ENCODE peak calls at places on chromosomes 1 and 21, in four cellular contexts. One of them, this sample, is unnamed.

GRCh38 chr1:116433283-116434257 is 60.5 kb downstream of the ATP1A1 start:
- DNase-seq in K562: peak
- DNase-seq in HepG2: peak
- DNase-seq in GM12878: no peak
- DNase-seq in this sample: no peak

GRCh38 chr1:42146916-42147320 is 6.3 kb upstream of the GUCA2B start:
- DNase-seq in K562: peak
- DNase-seq in HepG2: peak
- DNase-seq in GM12878: no peak
- DNase-seq in this sample: peak

GRCh38 chr1:55146781-55147180 is 68.4 kb downstream of the USP24 start:
- DNase-seq in K562: peak
- DNase-seq in HepG2: no peak
- DNase-seq in GM12878: no peak
- DNase-seq in this sample: no peak

GRCh38 chr1:115136706-115137105 is 47.4 kb upstream of the TSPAN2 start:
- DNase-seq in K562: no peak
- DNase-seq in HepG2: no peak
- DNase-seq in GM12878: no peak
- DNase-seq in this sample: no peak

GRCh38 chr1:211648336-211648735 is 27.1 kb downstream of the NEK2 start:
- DNase-seq in K562: peak
- DNase-seq in HepG2: peak
- DNase-seq in GM12878: no peak
- DNase-seq in this sample: no peak

GRCh38 chr1:235075121-235075954 is 53.3 kb downstream of the TOMM20 start:
- DNase-seq in K562: no peak
- DNase-seq in HepG2: peak
- DNase-seq in GM12878: peak
- DNase-seq in this sample: no peak

GRCh38 chr1:227234998-227235405 is 83.3 kb downstream of the CDC42BPA start:
- DNase-seq in K562: peak
- DNase-seq in HepG2: peak
- DNase-seq in GM12878: no peak
- DNase-seq in this sample: peak

GRCh38 chr1:77831566-77831965 is 52.1 kb downstream of the MIGA1 start:
- DNase-seq in K562: no peak
- DNase-seq in HepG2: no peak
- DNase-seq in GM12878: no peak
- DNase-seq in this sample: no peak

GRCh38 chr1:6462412-6463119 is 3.4 kb downstream of the TNFRSF25 start:
- DNase-seq in K562: no peak
- DNase-seq in HepG2: no peak
- DNase-seq in GM12878: no peak
- DNase-seq in this sample: no peak

GRCh38 chr1:226440512-226440911 is 32.6 kb upstream of the PARP1 start:
- DNase-seq in K562: no peak
- DNase-seq in HepG2: no peak
- DNase-seq in GM12878: no peak
- DNase-seq in this sample: no peak

GRCh38 chr1:85317580-85317979 is 41.1 kb upstream of the BCL10 start:
- DNase-seq in K562: no peak
- DNase-seq in HepG2: no peak
- DNase-seq in GM12878: no peak
- DNase-seq in this sample: no peak

DNA sequence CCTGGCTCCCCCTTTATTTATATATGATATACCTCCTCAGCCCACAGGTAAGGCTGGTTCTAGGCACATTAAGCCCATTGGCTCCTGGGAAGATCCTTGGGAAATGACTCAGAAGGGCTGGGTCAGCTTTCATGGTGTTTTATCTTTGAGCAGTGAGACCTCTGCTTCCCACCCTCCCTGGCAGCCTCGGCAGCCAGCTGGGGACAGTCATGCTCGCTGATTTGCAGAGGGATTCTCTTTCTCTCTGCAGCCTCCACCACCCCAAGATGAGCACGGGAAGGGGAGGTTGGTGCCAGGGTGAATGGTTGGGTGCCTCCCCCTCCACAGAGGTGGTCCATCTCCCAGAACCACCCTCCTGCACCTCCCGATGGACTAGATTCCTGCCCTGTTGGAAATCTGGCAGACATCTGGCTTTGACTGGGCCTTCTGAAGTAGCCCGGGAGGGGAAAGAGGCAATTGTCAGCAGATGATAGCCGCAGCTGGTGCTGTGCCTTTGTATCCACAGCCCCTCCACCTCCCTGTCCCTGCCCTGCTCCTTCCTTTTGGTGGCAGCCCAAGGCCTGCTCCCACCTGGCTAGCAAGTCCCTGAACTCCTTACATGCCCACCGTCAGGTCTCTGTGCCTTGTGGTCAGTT is 24.7 kb downstream of the IER5 start:
- DNase-seq in K562: peak
- DNase-seq in HepG2: peak
- DNase-seq in GM12878: no peak
- DNase-seq in this sample: no peak
- TF ChIP-seq FOXK2 in K562: no peak
- TF ChIP-seq FOXK2 in HepG2: no peak
- TF ChIP-seq FOXK2 in GM12878: no peak
- TF ChIP-seq FOXK2 in this sample: no peak

GRCh38 chr1:32181563-32181962 is 2.1 kb downstream of the TXLNA start:
- DNase-seq in K562: no peak
- DNase-seq in HepG2: no peak
- DNase-seq in GM12878: no peak
- DNase-seq in this sample: no peak

GRCh38 chr1:32181065-32181464 is 1.6 kb downstream of the TXLNA start:
- DNase-seq in K562: no peak
- DNase-seq in HepG2: no peak
- DNase-seq in GM12878: no peak
- DNase-seq in this sample: no peak

GRCh38 chr1:32179193-32179442 is 357 bp upstream of the TXLNA start:
- DNase-seq in K562: no peak
- DNase-seq in HepG2: no peak
- DNase-seq in GM12878: no peak
- DNase-seq in this sample: no peak

GRCh38 chr1:32179443-32180185 is at the start of gene TXLNA:
- DNase-seq in K562: peak
- DNase-seq in HepG2: peak
- DNase-seq in GM12878: peak
- DNase-seq in this sample: peak

GRCh38 chr1:32180186-32181060 is 948 bp downstream of the TXLNA start:
- DNase-seq in K562: peak
- DNase-seq in HepG2: peak
- DNase-seq in GM12878: no peak
- DNase-seq in this sample: peak
- TF ChIP-seq FOXM1 in K562: no peak
- TF ChIP-seq FOXM1 in HepG2: no peak
- TF ChIP-seq FOXM1 in GM12878: no peak
- TF ChIP-seq FOXM1 in this sample: no peak

GRCh38 chr1:45802343-45803298 is 791 bp upstream of the MAST2 start:
- DNase-seq in K562: peak
- DNase-seq in HepG2: peak
- DNase-seq in GM12878: no peak
- DNase-seq in this sample: peak
- TF ChIP-seq FOXK2 in K562: peak
- TF ChIP-seq FOXK2 in HepG2: no peak
- TF ChIP-seq FOXK2 in GM12878: no peak
- TF ChIP-seq FOXK2 in this sample: no peak

DNA sequence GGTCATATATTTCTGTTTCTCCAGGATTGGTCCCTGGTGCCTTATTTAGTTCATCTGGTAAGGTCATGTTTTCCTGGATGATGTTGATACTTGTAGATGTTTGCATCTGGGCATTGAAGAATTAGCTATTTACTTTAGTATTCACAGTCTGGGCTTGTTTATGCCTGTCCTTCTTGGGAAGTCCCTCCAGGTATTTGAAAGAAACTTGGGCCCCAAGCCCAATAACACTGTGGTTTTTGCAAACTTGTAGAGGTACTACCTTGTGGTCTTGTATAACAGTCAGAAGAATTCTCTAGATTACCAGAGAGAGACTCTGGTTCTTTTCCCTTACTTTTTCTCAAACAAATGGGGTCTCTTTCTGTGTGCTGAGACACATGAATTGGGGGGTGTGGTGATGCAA is 251.4 kb upstream of the B3GALT2 start:
- DNase-seq in K562: no peak
- DNase-seq in HepG2: no peak
- DNase-seq in GM12878: peak
- DNase-seq in this sample: no peak
- TF ChIP-seq FOXM1 in K562: no peak
- TF ChIP-seq FOXM1 in HepG2: no peak
- TF ChIP-seq FOXM1 in GM12878: no peak
- TF ChIP-seq FOXM1 in this sample: no peak

DNA sequence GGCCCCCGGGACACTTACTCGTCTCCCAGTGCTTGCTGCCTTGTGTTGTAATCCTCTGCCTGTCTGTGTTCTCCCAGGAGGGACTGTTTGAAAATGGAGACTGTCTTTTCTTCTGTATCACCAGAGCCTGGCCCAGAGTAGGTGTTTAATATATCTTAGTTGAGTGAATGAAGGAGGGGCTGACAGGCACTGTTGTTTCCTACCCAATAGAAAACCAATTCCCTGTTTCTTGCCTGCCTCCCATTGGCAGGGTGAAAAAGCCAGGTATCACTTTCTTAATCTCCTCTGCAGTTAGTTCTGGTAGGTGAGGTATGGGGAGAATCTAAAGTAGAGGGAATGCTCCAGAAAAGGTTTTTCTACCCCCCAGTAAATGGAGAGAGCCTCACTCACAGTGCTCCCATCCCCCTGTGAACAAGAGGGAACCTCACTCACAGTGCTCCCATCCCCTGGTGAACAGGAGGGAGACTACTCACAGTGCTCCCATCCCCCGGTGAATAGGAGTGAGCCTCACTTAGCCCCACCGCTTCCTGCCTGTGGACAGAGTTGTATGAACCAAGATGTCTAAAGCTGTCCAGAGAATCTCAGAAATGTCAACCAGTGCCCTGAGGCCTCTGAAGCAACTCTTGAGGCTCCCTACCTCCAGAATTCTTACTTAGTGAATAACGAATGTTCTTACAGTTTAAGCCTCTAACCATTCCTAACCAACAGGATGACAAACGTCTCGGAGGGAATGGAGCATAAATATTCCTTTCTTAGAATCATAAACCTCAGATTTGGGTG is at the start of gene GJA5:
- DNase-seq in K562: no peak
- DNase-seq in HepG2: no peak
- DNase-seq in GM12878: no peak
- DNase-seq in this sample: no peak
- TF ChIP-seq FOXK2 in K562: no peak
- TF ChIP-seq FOXK2 in HepG2: no peak
- TF ChIP-seq FOXK2 in GM12878: no peak
- TF ChIP-seq FOXK2 in this sample: no peak

DNA sequence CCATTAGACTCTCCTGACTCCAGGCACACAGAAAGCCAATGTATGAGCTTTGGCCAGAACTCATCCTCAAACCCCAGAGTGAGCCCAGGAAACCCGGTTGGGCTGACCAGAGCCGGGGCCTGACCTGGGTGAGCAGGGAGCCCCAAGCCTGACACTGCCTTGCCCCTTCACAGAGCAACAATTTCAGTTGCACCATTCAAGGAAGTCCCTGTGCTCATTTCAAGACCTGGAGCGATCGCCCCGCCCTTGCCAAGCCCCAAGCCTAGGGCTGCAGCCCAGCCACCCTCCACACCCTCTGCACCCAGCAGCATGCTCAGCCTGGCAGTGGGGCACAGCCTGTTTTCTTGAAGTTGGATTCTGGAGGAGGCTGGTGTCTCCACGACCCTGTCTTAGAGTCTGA is 2.3 kb downstream of the NBL1 start:
- DNase-seq in K562: no peak
- DNase-seq in HepG2: no peak
- DNase-seq in GM12878: no peak
- DNase-seq in this sample: no peak
- TF ChIP-seq FOXM1 in K562: no peak
- TF ChIP-seq FOXM1 in HepG2: no peak
- TF ChIP-seq FOXM1 in GM12878: no peak
- TF ChIP-seq FOXM1 in this sample: no peak

DNA sequence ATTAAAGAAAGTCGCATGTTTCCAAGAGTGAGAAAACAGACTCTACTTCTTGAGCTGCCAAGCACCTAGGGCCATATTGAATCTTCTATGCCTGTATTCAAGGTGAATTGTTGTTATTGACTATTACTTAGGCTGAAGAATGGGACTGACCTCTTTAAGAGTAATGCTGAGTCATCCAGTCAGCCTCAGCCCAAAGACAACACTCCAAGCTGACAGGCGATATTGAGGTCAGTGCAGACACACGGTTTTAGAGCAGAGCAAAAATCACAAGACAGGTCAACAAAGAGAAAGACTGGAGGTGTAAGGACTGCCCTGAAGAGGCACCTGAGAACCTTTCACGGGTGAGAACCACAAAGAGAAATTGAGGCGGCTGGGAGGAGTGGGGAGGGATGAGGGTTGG is 146.9 kb downstream of the MIS18A start:
- DNase-seq in K562: peak
- DNase-seq in HepG2: peak
- DNase-seq in GM12878: no peak
- DNase-seq in this sample: no peak
- TF ChIP-seq FOXK2 in K562: peak
- TF ChIP-seq FOXK2 in HepG2: no peak
- TF ChIP-seq FOXK2 in GM12878: no peak
- TF ChIP-seq FOXK2 in this sample: no peak

This sample was measured in HEK293T.